ENCODE peak calls at places on chromosomes 5 and 9, in ten cellular contexts. U is foreskin fibroblast; W is HuH-7; I is effector memory CD4-positive, alpha-beta T cell; F is neural crest cell; J is choroid plexus epithelial cell; Z is T-helper 2 cell; D is EH; C is NCI-H1105; S is SK-N-SH. G is an unnamed sample.

GRCh38 chr9:16721972-16722371 is 148.5 kb downstream of the BNC2 start:
- DNase-seq in U (peak), W (no peak), I (no peak), F (no peak), J (peak), Z (no peak), D (peak), C (no peak), S (no peak), G (no peak)

GRCh38 chr5:6359941-6360683 is 18.2 kb downstream of the MED10 start:
- DNase-seq in U (no peak), W (no peak), I (no peak), F (no peak), J (no peak), Z (no peak), D (peak), C (no peak), S (peak), G (no peak)

GRCh38 chr9:123400926-123401503 is 45.0 kb downstream of the CRB2 start:
- DNase-seq in U (peak), W (no peak), I (no peak), F (no peak), J (no peak), Z (no peak), D (no peak), C (no peak), S (no peak), G (no peak)

GRCh38 chr9:137461316-137461662 is 2.2 kb upstream of the NSMF start:
- DNase-seq in U (no peak), W (no peak), I (no peak), F (no peak), J (no peak), Z (peak), D (no peak), C (no peak), S (no peak), G (no peak)

GRCh38 chr5:38286038-38286437 is 27.7 kb downstream of the EGFLAM start:
- DNase-seq in U (no peak), W (no peak), I (no peak), F (no peak), J (no peak), Z (no peak), D (no peak), C (no peak), S (no peak), G (no peak)

GRCh38 chr5:123359454-123359853 is 63.7 kb downstream of the CEP120 start:
- DNase-seq in U (no peak), W (no peak), I (no peak), F (no peak), J (no peak), Z (no peak), D (no peak), C (no peak), S (no peak), G (no peak)

GRCh38 chr5:38193015-38193581 is 65.3 kb upstream of the EGFLAM start:
- DNase-seq in U (peak), W (peak), I (peak), F (peak), J (peak), Z (peak), D (peak), C (peak), S (peak), G (peak)

GRCh38 chr5:143206194-143207053 is 197.1 kb downstream of the NR3C1 start:
- DNase-seq in U (no peak), W (no peak), I (no peak), F (no peak), J (no peak), Z (no peak), D (no peak), C (no peak), S (no peak), G (no peak)

GRCh38 chr5:161235569-161235968 is 311.0 kb downstream of the GABRB2 start:
- DNase-seq in U (no peak), W (no peak), I (no peak), F (no peak), J (no peak), Z (no peak), D (no peak), C (no peak), S (no peak), G (no peak)

GRCh38 chr5:75567710-75568109 is 43.5 kb upstream of the ANKDD1B start:
- DNase-seq in U (peak), W (no peak), I (no peak), F (no peak), J (peak), Z (no peak), D (peak), C (no peak), S (no peak), G (no peak)

GRCh38 chr9:133238272-133238850 is 29.3 kb upstream of the OBP2B start:
- DNase-seq in U (peak), W (no peak), I (no peak), F (peak), J (peak), Z (peak), D (peak), C (no peak), S (peak), G (no peak)

GRCh38 chr9:134918646-134919045 is 934 bp upstream of the FCN1 start:
- DNase-seq in U (no peak), W (no peak), I (no peak), F (no peak), J (no peak), Z (no peak), D (no peak), C (no peak), S (no peak), G (no peak)

GRCh38 chr9:35829084-35829763 is at the start of gene TMEM8B:
- DNase-seq in U (peak), W (peak), I (peak), F (peak), J (peak), Z (peak), D (peak), C (peak), S (peak), G (peak)

GRCh38 chr5:94698189-94698588 is 79.7 kb downstream of the SLF1 start:
- DNase-seq in U (no peak), W (no peak), I (no peak), F (no peak), J (no peak), Z (no peak), D (no peak), C (no peak), S (no peak), G (no peak)

GRCh38 chr9:120925535-120926396 is 830 bp downstream of the TRAF1 start:
- DNase-seq in U (peak), W (no peak), I (peak), F (no peak), J (peak), Z (peak), D (peak), C (no peak), S (no peak), G (peak)

GRCh38 chr9:135106551-135107270 is 19.2 kb downstream of the OLFM1 start:
- DNase-seq in U (no peak), W (no peak), I (no peak), F (no peak), J (no peak), Z (no peak), D (no peak), C (no peak), S (no peak), G (no peak)

G was measured in AG04450.